ENCODE peak calls at places on chromosomes 13 and 19, in five cellular contexts. J, H, D, Z and C are unnamed samples.

GRCh38 chr13:111516712-111517640 is 196.5 kb downstream of the TEX29 start:
- DNase-seq in J (no peak), H (no peak), D (no peak), Z (no peak), C (peak)

GRCh38 chr13:114140131-114140908 is 7.9 kb upstream of the RASA3 start:
- DNase-seq in J (peak), H (no peak), D (no peak), Z (no peak), C (no peak)

GRCh38 chr19:33310606-33311325 is 8.4 kb upstream of the CEBPA start:
- DNase-seq in J (no peak), H (no peak), D (no peak), Z (no peak), C (peak)

GRCh38 chr19:19416280-19416679 is 10.8 kb downstream of the GATAD2A start:
- DNase-seq in J (no peak), H (no peak), D (no peak), Z (no peak), C (no peak)

GRCh38 chr13:44403720-44404063 is 30.1 kb downstream of the SERP2 start:
- DNase-seq in J (peak), H (no peak), D (no peak), Z (no peak), C (no peak)

GRCh38 chr13:27607125-27607524 is 13.2 kb downstream of the LNX2 start:
- DNase-seq in J (no peak), H (no peak), D (peak), Z (no peak), C (no peak)

GRCh38 chr19:2213799-2214198 is 22.3 kb downstream of the PLEKHJ1 start:
- DNase-seq in J (no peak), H (no peak), D (no peak), Z (no peak), C (peak)

GRCh38 chr13:71056581-71056980 is 810.4 kb downstream of the DACH1 start:
- DNase-seq in J (no peak), H (no peak), D (no peak), Z (no peak), C (no peak)

GRCh38 chr13:36453518-36453917 is 21.2 kb downstream of the CCNA1 start:
- DNase-seq in J (no peak), H (no peak), D (no peak), Z (no peak), C (no peak)

GRCh38 chr19:1237754-1238372 is at the start of gene CBARP:
- DNase-seq in J (peak), H (peak), D (no peak), Z (no peak), C (no peak)

GRCh38 chr13:106507560-106508274 is 27.7 kb downstream of the EFNB2 start:
- DNase-seq in J (no peak), H (no peak), D (peak), Z (no peak), C (no peak)

GRCh38 chr19:33654840-33655508 is 33.2 kb downstream of the CHST8 start:
- DNase-seq in J (no peak), H (no peak), D (no peak), Z (no peak), C (no peak)

GRCh38 chr13:26062853-26063444 is 11.1 kb upstream of the SHISA2 start:
- DNase-seq in J (no peak), H (no peak), D (peak), Z (peak), C (no peak)

GRCh38 chr19:1768918-1769644 is 15.8 kb downstream of the ONECUT3 start:
- DNase-seq in J (no peak), H (no peak), D (no peak), Z (no peak), C (no peak)

GRCh38 chr19:45123440-45123850 is 30.5 kb downstream of the PPP1R37 start:
- DNase-seq in J (no peak), H (no peak), D (no peak), Z (no peak), C (no peak)

GRCh38 chr19:51441410-51442390 is 16.6 kb downstream of the SIGLEC8 start:
- DNase-seq in J (peak), H (no peak), D (no peak), Z (no peak), C (no peak)

GRCh38 chr13:97437729-97438128 is 3.8 kb downstream of the RAP2A start:
- DNase-seq in J (no peak), H (no peak), D (no peak), Z (no peak), C (no peak)

GRCh38 chr13:24564881-24565280 is 52.3 kb upstream of the PARP4 start:
- DNase-seq in J (no peak), H (no peak), D (no peak), Z (no peak), C (no peak)

GRCh38 chr13:110914293-110915056 is 394 bp downstream of the ANKRD10 start:
- DNase-seq in J (peak), H (peak), D (peak), Z (peak), C (peak)

GRCh38 chr13:92951273-92951820 is 275.3 kb upstream of the GPC6 start:
- DNase-seq in J (no peak), H (no peak), D (no peak), Z (no peak), C (no peak)

GRCh38 chr13:24063281-24063851 is 97.2 kb upstream of the SPATA13 start:
- DNase-seq in J (no peak), H (no peak), D (no peak), Z (no peak), C (no peak)

GRCh38 chr19:21117041-21117907 is 24.6 kb upstream of the ZNF431 start:
- DNase-seq in J (no peak), H (no peak), D (no peak), Z (no peak), C (no peak)

GRCh38 chr13:67123165-67123564 is 107.0 kb downstream of the PCDH9 start:
- DNase-seq in J (no peak), H (no peak), D (no peak), Z (no peak), C (no peak)

GRCh38 chr19:10102787-10103236 is 334 bp upstream of the ANGPTL6 start:
- DNase-seq in J (no peak), H (no peak), D (no peak), Z (no peak), C (peak)

GRCh38 chr19:18072335-18072734 is 14.4 kb downstream of the IL12RB1 start:
- DNase-seq in J (no peak), H (no peak), D (no peak), Z (no peak), C (no peak)

GRCh38 chr13:41416276-41416675 is 41.1 kb upstream of the RGCC start:
- DNase-seq in J (no peak), H (no peak), D (no peak), Z (no peak), C (no peak)

DNA sequence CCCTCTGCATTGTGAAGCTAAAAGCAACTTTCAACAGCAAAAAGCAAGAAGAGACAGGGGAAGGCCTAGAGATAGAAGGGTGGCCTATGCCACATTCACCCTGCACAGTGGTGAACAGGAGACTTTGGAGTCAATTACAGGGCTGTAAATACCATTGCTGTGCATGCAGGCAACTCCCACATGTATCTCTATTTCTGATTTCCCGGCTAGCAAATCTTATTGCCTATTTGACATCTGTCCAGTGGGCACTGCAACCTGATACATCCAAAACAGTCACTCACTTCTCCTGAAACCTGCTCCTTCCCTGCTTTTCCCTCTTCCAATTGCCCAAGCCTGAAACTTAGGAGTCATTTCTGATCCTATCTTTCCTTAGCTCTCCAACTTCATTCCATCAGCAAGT is 13.4 kb downstream of the RUBCNL start:
- DNase-seq in J (no peak), H (no peak), D (no peak), Z (no peak), C (no peak)
- TF ChIP-seq POLR2A in J (no peak), H (no peak), D (no peak), Z (no peak), C (no peak)

GRCh38 chr13:108215428-108215827 is at the start of gene LIG4:
- DNase-seq in J (peak), H (peak), D (peak), Z (peak), C (peak)

GRCh38 chr13:108214511-108215383 is 589 bp downstream of the LIG4 start:
- DNase-seq in J (peak), H (no peak), D (no peak), Z (no peak), C (peak)

GRCh38 chr13:108213946-108214345 is 1.4 kb downstream of the LIG4 start:
- DNase-seq in J (no peak), H (no peak), D (no peak), Z (no peak), C (no peak)

GRCh38 chr13:108220042-108220441 is 1.9 kb downstream of the ABHD13 start:
- DNase-seq in J (no peak), H (no peak), D (peak), Z (no peak), C (no peak)

DNA sequence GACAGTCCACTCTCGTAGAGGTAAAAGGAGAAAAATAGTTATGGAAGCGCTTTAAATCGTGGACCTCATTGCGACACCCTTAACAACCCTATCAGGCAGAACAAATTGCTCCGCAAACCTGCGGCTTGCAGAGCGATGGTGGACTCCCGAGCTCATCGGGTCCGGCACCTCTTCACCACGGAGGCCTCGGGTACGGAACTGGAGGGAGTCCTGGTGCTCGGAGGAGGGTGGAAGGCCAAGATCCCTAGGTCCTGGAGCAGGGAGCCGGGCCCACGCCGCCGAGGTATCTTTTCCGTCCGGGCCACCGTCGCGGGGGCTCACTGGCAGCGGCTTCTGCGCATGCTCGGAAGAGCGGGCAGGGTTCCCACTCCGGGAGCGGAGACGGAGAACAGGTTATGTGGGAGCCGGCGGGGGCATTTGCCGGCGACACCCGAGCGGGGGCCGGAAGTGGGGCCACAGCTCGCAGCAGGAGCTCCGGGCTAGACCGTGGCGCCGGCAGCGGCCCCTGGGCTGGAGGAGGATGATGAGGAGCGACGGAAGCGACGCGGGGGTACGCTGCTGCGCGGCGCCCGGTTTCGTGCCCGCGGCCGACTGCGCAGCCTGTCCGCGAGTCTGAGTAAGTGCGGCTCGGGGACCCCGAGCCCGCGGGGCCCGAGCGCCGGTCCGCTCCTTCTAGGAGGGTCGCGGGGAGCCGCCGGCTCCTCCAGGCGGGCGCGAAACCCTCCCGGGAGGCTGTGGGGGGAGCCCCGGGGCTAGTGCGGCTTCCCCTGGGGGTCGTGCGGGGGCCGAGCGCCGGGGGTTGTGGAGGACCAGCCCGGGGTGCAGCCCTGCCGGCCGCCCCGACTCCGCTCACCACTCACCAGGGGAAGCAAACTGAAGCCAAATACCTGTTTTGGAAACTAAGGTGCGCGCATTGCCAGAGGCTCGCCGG is at the start of gene ABHD13:
- DNase-seq in J (peak), H (peak), D (peak), Z (peak), C (peak)
- TF ChIP-seq EP300 in J (no peak), H (no peak), D (no peak), Z (no peak), C (no peak)

GRCh38 chr19:46610413-46610775 is 9.3 kb downstream of the CALM3 start:
- DNase-seq in J (peak), H (no peak), D (no peak), Z (no peak), C (no peak)

GRCh38 chr19:46610851-46611770 is 10.0 kb downstream of the CALM3 start:
- DNase-seq in J (peak), H (no peak), D (no peak), Z (no peak), C (no peak)

GRCh38 chr19:46608581-46609345 is 7.6 kb downstream of the CALM3 start:
- DNase-seq in J (peak), H (no peak), D (no peak), Z (no peak), C (no peak)

GRCh38 chr19:46608178-46608577 is 7.0 kb downstream of the CALM3 start:
- DNase-seq in J (no peak), H (no peak), D (no peak), Z (no peak), C (no peak)

GRCh38 chr19:46609511-46610412 is 8.6 kb downstream of the CALM3 start:
- DNase-seq in J (peak), H (no peak), D (no peak), Z (no peak), C (no peak)
- TF ChIP-seq POLR2AphosphoS5 in J (no peak), H (no peak), D (no peak), Z (no peak), C (no peak)

GRCh38 chr13:80211573-80211972 is 129.4 kb downstream of the SPRY2 start:
- DNase-seq in J (no peak), H (no peak), D (no peak), Z (no peak), C (no peak)
- TF ChIP-seq POLR2A in J (no peak), H (no peak), D (no peak), Z (no peak), C (no peak)